ENCODE peak calls at places on chromosomes 2 and 18, in ten cellular contexts. One of them, this sample, is unnamed.

GRCh38 chr2:234003972-234004617 is 46.4 kb upstream of the SPP2 start:
- DNase-seq in CD8-positive, alpha-beta T cell: no peak
- DNase-seq in AG10803: peak; percentile 94
- DNase-seq in fibroblast of mammary gland: peak; percentile 97
- DNase-seq in IMR-90: peak; percentile 95
- DNase-seq in fibroblast of the aortic adventitia: peak; percentile 96
- DNase-seq in B cell: no peak
- DNase-seq in fibroblast of lung: peak; percentile 96
- DNase-seq in choroid plexus epithelial cell: peak; percentile 91
- DNase-seq in testis: no peak
- DNase-seq in this sample: peak; percentile 83

GRCh38 chr18:72866572-72866900 is 1.3 kb downstream of the NETO1 start:
- DNase-seq in CD8-positive, alpha-beta T cell: no peak
- DNase-seq in AG10803: no peak
- DNase-seq in fibroblast of mammary gland: no peak
- DNase-seq in IMR-90: no peak
- DNase-seq in fibroblast of the aortic adventitia: no peak
- DNase-seq in B cell: no peak
- DNase-seq in fibroblast of lung: no peak
- DNase-seq in choroid plexus epithelial cell: no peak
- DNase-seq in testis: no peak
- DNase-seq in this sample: no peak

GRCh38 chr2:143906850-143907249 is 613.1 kb downstream of the ZEB2 start:
- DNase-seq in CD8-positive, alpha-beta T cell: no peak
- DNase-seq in AG10803: no peak
- DNase-seq in fibroblast of mammary gland: no peak
- DNase-seq in IMR-90: no peak
- DNase-seq in fibroblast of the aortic adventitia: no peak
- DNase-seq in B cell: no peak
- DNase-seq in fibroblast of lung: no peak
- DNase-seq in choroid plexus epithelial cell: no peak
- DNase-seq in testis: no peak
- DNase-seq in this sample: no peak

GRCh38 chr2:29703336-29703735 is 218.1 kb downstream of the ALK start:
- DNase-seq in CD8-positive, alpha-beta T cell: no peak
- DNase-seq in AG10803: no peak
- DNase-seq in fibroblast of mammary gland: no peak
- DNase-seq in IMR-90: no peak
- DNase-seq in fibroblast of the aortic adventitia: no peak
- DNase-seq in B cell: no peak
- DNase-seq in fibroblast of lung: no peak
- DNase-seq in choroid plexus epithelial cell: no peak
- DNase-seq in testis: no peak
- DNase-seq in this sample: no peak

GRCh38 chr18:22088976-22089375 is 80.4 kb upstream of the GATA6 start:
- DNase-seq in CD8-positive, alpha-beta T cell: no peak
- DNase-seq in AG10803: no peak
- DNase-seq in fibroblast of mammary gland: no peak
- DNase-seq in IMR-90: no peak
- DNase-seq in fibroblast of the aortic adventitia: no peak
- DNase-seq in B cell: no peak
- DNase-seq in fibroblast of lung: no peak
- DNase-seq in choroid plexus epithelial cell: no peak
- DNase-seq in testis: no peak
- DNase-seq in this sample: no peak

GRCh38 chr18:12659904-12660605 is 2.1 kb upstream of the SPIRE1 start:
- DNase-seq in CD8-positive, alpha-beta T cell: no peak
- DNase-seq in AG10803: peak; percentile 63
- DNase-seq in fibroblast of mammary gland: peak; percentile 75
- DNase-seq in IMR-90: peak; percentile 70
- DNase-seq in fibroblast of the aortic adventitia: peak; percentile 83
- DNase-seq in B cell: no peak
- DNase-seq in fibroblast of lung: peak; percentile 80
- DNase-seq in choroid plexus epithelial cell: peak; percentile 81
- DNase-seq in testis: peak; percentile 55
- DNase-seq in this sample: peak; percentile 82

GRCh38 chr2:223711596-223712326 is 109.6 kb upstream of the SCG2 start:
- DNase-seq in CD8-positive, alpha-beta T cell: no peak
- DNase-seq in AG10803: no peak
- DNase-seq in fibroblast of mammary gland: no peak
- DNase-seq in IMR-90: no peak
- DNase-seq in fibroblast of the aortic adventitia: no peak
- DNase-seq in B cell: no peak
- DNase-seq in fibroblast of lung: no peak
- DNase-seq in choroid plexus epithelial cell: no peak
- DNase-seq in testis: no peak
- DNase-seq in this sample: no peak

GRCh38 chr2:1808921-1809551 is 64.7 kb upstream of the PXDN start:
- DNase-seq in CD8-positive, alpha-beta T cell: no peak
- DNase-seq in AG10803: peak; percentile 82
- DNase-seq in fibroblast of mammary gland: no peak
- DNase-seq in IMR-90: peak; percentile 10
- DNase-seq in fibroblast of the aortic adventitia: no peak
- DNase-seq in B cell: no peak
- DNase-seq in fibroblast of lung: no peak
- DNase-seq in choroid plexus epithelial cell: no peak
- DNase-seq in testis: no peak
- DNase-seq in this sample: no peak

GRCh38 chr2:160194351-160194750 is 5.7 kb downstream of the ITGB6 start:
- DNase-seq in CD8-positive, alpha-beta T cell: no peak
- DNase-seq in AG10803: no peak
- DNase-seq in fibroblast of mammary gland: no peak
- DNase-seq in IMR-90: no peak
- DNase-seq in fibroblast of the aortic adventitia: no peak
- DNase-seq in B cell: no peak
- DNase-seq in fibroblast of lung: no peak
- DNase-seq in choroid plexus epithelial cell: no peak
- DNase-seq in testis: no peak
- DNase-seq in this sample: no peak

DNA sequence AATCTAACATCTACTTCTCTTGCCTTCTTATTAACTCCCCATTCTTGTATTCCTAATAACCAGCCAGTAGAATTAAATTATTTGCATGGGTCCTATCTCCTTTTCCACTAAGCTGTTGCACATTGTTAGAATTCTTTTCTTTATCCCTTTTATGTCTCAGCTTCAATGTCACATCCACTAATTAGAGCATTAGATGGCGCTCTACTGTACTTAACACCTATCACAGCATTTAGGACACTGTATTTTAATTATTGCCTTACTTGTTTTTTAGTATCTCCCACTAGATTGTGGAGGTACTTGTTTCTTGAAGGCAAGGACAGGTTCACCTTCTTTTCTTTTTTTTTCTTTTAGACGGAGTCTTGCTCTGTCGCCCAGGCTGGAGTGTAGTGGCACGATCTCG is 3.8 kb downstream of the LIPT1 start:
- DNase-seq in CD8-positive, alpha-beta T cell: no peak
- DNase-seq in AG10803: no peak
- DNase-seq in fibroblast of mammary gland: no peak
- DNase-seq in IMR-90: no peak
- DNase-seq in fibroblast of the aortic adventitia: no peak
- DNase-seq in B cell: no peak
- DNase-seq in fibroblast of lung: no peak
- DNase-seq in choroid plexus epithelial cell: no peak
- DNase-seq in testis: no peak
- DNase-seq in this sample: no peak
- TF ChIP-seq CTCF in CD8-positive, alpha-beta T cell: no peak
- TF ChIP-seq CTCF in AG10803: no peak
- TF ChIP-seq CTCF in fibroblast of mammary gland: no peak
- TF ChIP-seq CTCF in IMR-90: no peak
- TF ChIP-seq CTCF in fibroblast of the aortic adventitia: no peak
- TF ChIP-seq CTCF in B cell: no peak
- TF ChIP-seq CTCF in fibroblast of lung: no peak
- TF ChIP-seq CTCF in choroid plexus epithelial cell: no peak
- TF ChIP-seq CTCF in testis: no peak
- TF ChIP-seq CTCF in this sample: no peak

GRCh38 chr2:197873293-197873701 is 68.9 kb downstream of the PLCL1 start:
- DNase-seq in CD8-positive, alpha-beta T cell: no peak
- DNase-seq in AG10803: peak; percentile 88
- DNase-seq in fibroblast of mammary gland: peak; percentile 81
- DNase-seq in IMR-90: peak; percentile 83
- DNase-seq in fibroblast of the aortic adventitia: peak; percentile 34
- DNase-seq in B cell: no peak
- DNase-seq in fibroblast of lung: peak; percentile 68
- DNase-seq in choroid plexus epithelial cell: peak; percentile 52
- DNase-seq in testis: no peak
- DNase-seq in this sample: peak; percentile 36
- TF ChIP-seq CTCF in CD8-positive, alpha-beta T cell: no peak
- TF ChIP-seq CTCF in AG10803: peak; percentile 40
- TF ChIP-seq CTCF in fibroblast of mammary gland: peak; percentile 21
- TF ChIP-seq CTCF in IMR-90: no peak
- TF ChIP-seq CTCF in fibroblast of the aortic adventitia: no peak
- TF ChIP-seq CTCF in B cell: no peak
- TF ChIP-seq CTCF in fibroblast of lung: peak; percentile 12
- TF ChIP-seq CTCF in choroid plexus epithelial cell: peak; percentile 24
- TF ChIP-seq CTCF in testis: no peak
- TF ChIP-seq CTCF in this sample: peak; percentile 14

DNA sequence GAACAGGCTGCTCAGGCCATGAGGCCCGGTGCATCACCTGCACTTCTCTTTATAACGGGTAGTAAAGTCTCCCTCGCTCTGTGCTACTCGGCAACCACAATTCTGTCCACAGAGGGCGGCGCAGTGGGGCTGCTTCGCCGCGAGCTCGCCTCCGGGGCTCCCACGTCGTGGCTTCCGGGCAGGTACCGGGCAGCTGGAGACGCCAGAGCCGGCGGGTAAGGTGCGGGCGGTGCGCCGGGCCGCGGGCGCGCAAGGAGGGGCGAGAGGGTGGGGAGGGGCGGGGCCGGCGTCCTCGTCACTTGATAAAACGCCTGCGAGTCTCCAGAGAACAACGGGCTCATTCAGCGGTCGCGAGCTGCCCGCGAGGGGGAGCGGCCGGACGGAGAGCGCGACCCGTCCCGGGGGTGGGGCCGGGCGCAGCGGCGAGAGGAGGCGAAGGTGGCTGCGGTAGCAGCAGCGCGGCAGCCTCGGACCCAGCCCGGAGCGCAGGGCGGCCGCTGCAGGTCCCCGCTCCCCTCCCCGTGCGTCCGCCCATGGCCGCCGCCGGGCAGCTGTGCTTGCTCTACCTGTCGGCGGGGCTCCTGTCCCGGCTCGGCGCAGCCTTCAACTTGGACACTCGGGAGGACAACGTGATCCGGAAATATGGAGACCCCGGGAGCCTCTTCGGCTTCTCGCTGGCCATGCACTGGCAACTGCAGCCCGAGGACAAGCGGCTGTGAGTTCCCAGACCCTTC is at the start of gene ITGA6:
- DNase-seq in CD8-positive, alpha-beta T cell: peak; percentile 49
- DNase-seq in AG10803: peak; percentile 44
- DNase-seq in fibroblast of mammary gland: no peak
- DNase-seq in IMR-90: peak; percentile 52
- DNase-seq in fibroblast of the aortic adventitia: peak; percentile 28
- DNase-seq in B cell: no peak
- DNase-seq in fibroblast of lung: peak; percentile 50
- DNase-seq in choroid plexus epithelial cell: no peak
- DNase-seq in testis: peak; percentile 89
- DNase-seq in this sample: peak; percentile 16
- TF ChIP-seq CTCF in CD8-positive, alpha-beta T cell: no peak
- TF ChIP-seq CTCF in AG10803: no peak
- TF ChIP-seq CTCF in fibroblast of mammary gland: no peak
- TF ChIP-seq CTCF in IMR-90: peak; percentile 3
- TF ChIP-seq CTCF in fibroblast of the aortic adventitia: no peak
- TF ChIP-seq CTCF in B cell: no peak
- TF ChIP-seq CTCF in fibroblast of lung: no peak
- TF ChIP-seq CTCF in choroid plexus epithelial cell: no peak
- TF ChIP-seq CTCF in testis: no peak
- TF ChIP-seq CTCF in this sample: no peak

GRCh38 chr2:66446178-66446860 is 11.4 kb downstream of the MEIS1 start:
- DNase-seq in CD8-positive, alpha-beta T cell: no peak
- DNase-seq in AG10803: peak; percentile 72
- DNase-seq in fibroblast of mammary gland: peak; percentile 76
- DNase-seq in IMR-90: no peak
- DNase-seq in fibroblast of the aortic adventitia: peak; percentile 86
- DNase-seq in B cell: no peak
- DNase-seq in fibroblast of lung: peak; percentile 79
- DNase-seq in choroid plexus epithelial cell: peak; percentile 48
- DNase-seq in testis: peak; percentile 37
- DNase-seq in this sample: peak; percentile 33

GRCh38 chr2:66445781-66446177 is 10.9 kb downstream of the MEIS1 start:
- DNase-seq in CD8-positive, alpha-beta T cell: no peak
- DNase-seq in AG10803: peak; percentile 47
- DNase-seq in fibroblast of mammary gland: peak; percentile 43
- DNase-seq in IMR-90: no peak
- DNase-seq in fibroblast of the aortic adventitia: peak; percentile 52
- DNase-seq in B cell: no peak
- DNase-seq in fibroblast of lung: peak; percentile 53
- DNase-seq in choroid plexus epithelial cell: peak; percentile 46
- DNase-seq in testis: no peak
- DNase-seq in this sample: no peak

GRCh38 chr2:66443977-66444855 is 9.3 kb downstream of the MEIS1 start:
- DNase-seq in CD8-positive, alpha-beta T cell: no peak
- DNase-seq in AG10803: peak; percentile 69
- DNase-seq in fibroblast of mammary gland: peak; percentile 73
- DNase-seq in IMR-90: peak; percentile 74
- DNase-seq in fibroblast of the aortic adventitia: peak; percentile 91
- DNase-seq in B cell: no peak
- DNase-seq in fibroblast of lung: peak; percentile 93
- DNase-seq in choroid plexus epithelial cell: peak; percentile 21
- DNase-seq in testis: peak; percentile 29
- DNase-seq in this sample: peak; percentile 27

GRCh38 chr2:66446924-66447323 is 12.0 kb downstream of the MEIS1 start:
- DNase-seq in CD8-positive, alpha-beta T cell: no peak
- DNase-seq in AG10803: peak; percentile 34
- DNase-seq in fibroblast of mammary gland: peak; percentile 43
- DNase-seq in IMR-90: no peak
- DNase-seq in fibroblast of the aortic adventitia: peak; percentile 67
- DNase-seq in B cell: no peak
- DNase-seq in fibroblast of lung: peak; percentile 62
- DNase-seq in choroid plexus epithelial cell: no peak
- DNase-seq in testis: no peak
- DNase-seq in this sample: no peak

GRCh38 chr2:66445076-66445724 is 10.3 kb downstream of the MEIS1 start:
- DNase-seq in CD8-positive, alpha-beta T cell: no peak
- DNase-seq in AG10803: peak; percentile 55
- DNase-seq in fibroblast of mammary gland: peak; percentile 64
- DNase-seq in IMR-90: no peak
- DNase-seq in fibroblast of the aortic adventitia: peak; percentile 66
- DNase-seq in B cell: no peak
- DNase-seq in fibroblast of lung: peak; percentile 68
- DNase-seq in choroid plexus epithelial cell: peak; percentile 46
- DNase-seq in testis: no peak
- DNase-seq in this sample: no peak
- TF ChIP-seq CTCF in CD8-positive, alpha-beta T cell: no peak
- TF ChIP-seq CTCF in AG10803: peak; percentile 35
- TF ChIP-seq CTCF in fibroblast of mammary gland: peak; percentile 17
- TF ChIP-seq CTCF in IMR-90: peak; percentile 24
- TF ChIP-seq CTCF in fibroblast of the aortic adventitia: peak; percentile 36
- TF ChIP-seq CTCF in B cell: no peak
- TF ChIP-seq CTCF in fibroblast of lung: peak; percentile 28
- TF ChIP-seq CTCF in choroid plexus epithelial cell: peak; percentile 39
- TF ChIP-seq CTCF in testis: no peak
- TF ChIP-seq CTCF in this sample: no peak

GRCh38 chr2:53473236-53473635 is 294.4 kb upstream of the CHAC2 start:
- DNase-seq in CD8-positive, alpha-beta T cell: no peak
- DNase-seq in AG10803: no peak
- DNase-seq in fibroblast of mammary gland: no peak
- DNase-seq in IMR-90: no peak
- DNase-seq in fibroblast of the aortic adventitia: no peak
- DNase-seq in B cell: no peak
- DNase-seq in fibroblast of lung: no peak
- DNase-seq in choroid plexus epithelial cell: no peak
- DNase-seq in testis: peak; percentile 34
- DNase-seq in this sample: no peak
- TF ChIP-seq CTCF in CD8-positive, alpha-beta T cell: no peak
- TF ChIP-seq CTCF in AG10803: no peak
- TF ChIP-seq CTCF in fibroblast of mammary gland: no peak
- TF ChIP-seq CTCF in IMR-90: peak; percentile 18
- TF ChIP-seq CTCF in fibroblast of the aortic adventitia: peak; percentile 6
- TF ChIP-seq CTCF in B cell: no peak
- TF ChIP-seq CTCF in fibroblast of lung: no peak
- TF ChIP-seq CTCF in choroid plexus epithelial cell: no peak
- TF ChIP-seq CTCF in testis: no peak
- TF ChIP-seq CTCF in this sample: no peak

GRCh38 chr2:715847-716573 is 38.8 kb upstream of the TMEM18 start:
- DNase-seq in CD8-positive, alpha-beta T cell: no peak
- DNase-seq in AG10803: no peak
- DNase-seq in fibroblast of mammary gland: peak; percentile 19
- DNase-seq in IMR-90: peak; percentile 27
- DNase-seq in fibroblast of the aortic adventitia: peak; percentile 29
- DNase-seq in B cell: no peak
- DNase-seq in fibroblast of lung: peak; percentile 17
- DNase-seq in choroid plexus epithelial cell: peak; percentile 65
- DNase-seq in testis: no peak
- DNase-seq in this sample: peak; percentile 11
- TF ChIP-seq CTCF in CD8-positive, alpha-beta T cell: no peak
- TF ChIP-seq CTCF in AG10803: peak; percentile 55
- TF ChIP-seq CTCF in fibroblast of mammary gland: peak; percentile 41
- TF ChIP-seq CTCF in IMR-90: peak; percentile 37
- TF ChIP-seq CTCF in fibroblast of the aortic adventitia: peak; percentile 54
- TF ChIP-seq CTCF in B cell: no peak
- TF ChIP-seq CTCF in fibroblast of lung: peak; percentile 58
- TF ChIP-seq CTCF in choroid plexus epithelial cell: peak; percentile 72
- TF ChIP-seq CTCF in testis: peak; percentile 36
- TF ChIP-seq CTCF in this sample: peak; percentile 22

This sample was measured in cardiac fibroblast.